ENCODE peak calls at places on chromosomes 11 and 22, in six cellular contexts. R is stimulated activated naive CD8-positive, alpha-beta T cell treated with anti-CD3 and anti-CD28 coated beads, Interleukin-15, Interleukin-2, amounts not matched to agents 100 U/mL and 50 U/mL, for 24 hours; P is OCI-M1; O is fibroblast of mammary gland; Q is NCI-H774; S is activated naive CD4-positive, alpha-beta T cell treated with Interleukin-2 at 50 U/mL for 16 hours. Y is an unnamed sample.

GRCh38 chr11:111776398-111777093 is 10.4 kb upstream of the PPP2R1B start:
- DNase-seq in R (no peak), P (peak; percentile 42), O (no peak), Q (no peak), S (no peak), Y (no peak)

GRCh38 chr11:64923151-64923661 is 1.3 kb upstream of the PPP2R5B start:
- DNase-seq in R (no peak), P (no peak), O (no peak), Q (no peak), S (no peak), Y (no peak)

GRCh38 chr11:108278546-108278945 is 55.7 kb downstream of the ATM start:
- DNase-seq in R (no peak), P (no peak), O (peak; percentile 1), Q (no peak), S (no peak), Y (peak; percentile 17)

GRCh38 chr11:62889484-62890437 is 9.1 kb downstream of the SLC3A2 start:
- DNase-seq in R (no peak), P (peak; percentile 86), O (peak; percentile 57), Q (no peak), S (no peak), Y (no peak)

GRCh38 chr22:50308597-50308935 is 1.1 kb upstream of the PLXNB2 start:
- DNase-seq in R (no peak), P (peak; percentile 30), O (peak; percentile 30), Q (no peak), S (no peak), Y (no peak)

GRCh38 chr11:77171885-77172665 is 44.0 kb downstream of the MYO7A start:
- DNase-seq in R (no peak), P (no peak), O (no peak), Q (no peak), S (no peak), Y (peak; percentile 98)

GRCh38 chr11:127651888-127652221 is 651.3 kb upstream of the KIRREL3 start:
- DNase-seq in R (no peak), P (no peak), O (no peak), Q (no peak), S (no peak), Y (no peak)

GRCh38 chr22:26064048-26064447 is 105.2 kb upstream of the SEZ6L start:
- DNase-seq in R (no peak), P (no peak), O (no peak), Q (no peak), S (no peak), Y (no peak)

GRCh38 chr11:32420937-32421532 is 14.3 kb downstream of the WT1 start:
- DNase-seq in R (no peak), P (peak; percentile 94), O (no peak), Q (no peak), S (peak; percentile 36), Y (no peak)

GRCh38 chr11:92382311-92382710 is 157.7 kb downstream of the FAT3 start:
- DNase-seq in R (no peak), P (no peak), O (no peak), Q (no peak), S (no peak), Y (no peak)

GRCh38 chr11:73974611-73975478 is 7.8 kb downstream of the UCP2 start:
- DNase-seq in R (no peak), P (no peak), O (no peak), Q (no peak), S (no peak), Y (no peak)

GRCh38 chr11:32847511-32847910 is 17.8 kb downstream of the PRRG4 start:
- DNase-seq in R (no peak), P (no peak), O (no peak), Q (no peak), S (no peak), Y (no peak)

GRCh38 chr22:40603088-40603605 is 33.4 kb downstream of the MRTFA start:
- DNase-seq in R (no peak), P (no peak), O (peak; percentile 72), Q (no peak), S (no peak), Y (no peak)

GRCh38 chr11:11036185-11037161 is 178.6 kb upstream of the ZBED5 start:
- DNase-seq in R (peak; percentile 13), P (peak; percentile 50), O (peak; percentile 70), Q (peak; percentile 53), S (no peak), Y (no peak)

GRCh38 chr22:20465759-20466077 is 28.1 kb upstream of the SCARF2 start:
- DNase-seq in R (no peak), P (no peak), O (no peak), Q (no peak), S (no peak), Y (no peak)

GRCh38 chr11:64971421-64972233 is at the start of gene MAJIN:
- DNase-seq in R (peak; percentile 90), P (no peak), O (peak; percentile 63), Q (no peak), S (peak; percentile 86), Y (no peak)

GRCh38 chr22:46107089-46107664 is 43.1 kb upstream of the PPARA start:
- DNase-seq in R (no peak), P (no peak), O (peak; percentile 37), Q (peak; percentile 59), S (no peak), Y (no peak)

GRCh38 chr22:36417281-36417686 is 29.5 kb upstream of the MYH9 start:
- DNase-seq in R (no peak), P (no peak), O (peak; percentile 68), Q (no peak), S (no peak), Y (no peak)

GRCh38 chr11:122775675-122776271 is 62.5 kb upstream of the CRTAM start:
- DNase-seq in R (no peak), P (no peak), O (no peak), Q (no peak), S (peak; percentile 5), Y (no peak)

GRCh38 chr11:95156916-95157568 is 67.4 kb downstream of the ENDOD1 start:
- DNase-seq in R (no peak), P (no peak), O (no peak), Q (no peak), S (no peak), Y (no peak)

GRCh38 chr11:113603277-113604059 is 102.6 kb downstream of the TMPRSS5 start:
- DNase-seq in R (no peak), P (no peak), O (no peak), Q (no peak), S (no peak), Y (no peak)

GRCh38 chr11:77244277-77245014 is 57.0 kb downstream of the GDPD4 start:
- DNase-seq in R (no peak), P (no peak), O (peak; percentile 82), Q (no peak), S (no peak), Y (no peak)

GRCh38 chr22:46574993-46575914 is 37.8 kb upstream of the CELSR1 start:
- DNase-seq in R (no peak), P (no peak), O (no peak), Q (peak; percentile 23), S (no peak), Y (no peak)

GRCh38 chr22:19806213-19807160 is 45.9 kb downstream of the TBX1 start:
- DNase-seq in R (no peak), P (no peak), O (no peak), Q (no peak), S (no peak), Y (peak; percentile 95)

GRCh38 chr11:68373810-68374501 is 61.6 kb downstream of the LRP5 start:
- DNase-seq in R (no peak), P (no peak), O (peak; percentile 51), Q (peak; percentile 17), S (no peak), Y (peak; percentile 60)

GRCh38 chr11:72684236-72684912 is 10.2 kb upstream of the PDE2A start:
- DNase-seq in R (peak; percentile 59), P (peak; percentile 91), O (peak; percentile 69), Q (no peak), S (peak; percentile 53), Y (peak; percentile 64)

GRCh38 chr11:64396079-64396591 is 37.2 kb downstream of the RPS6KA4 start:
- DNase-seq in R (no peak), P (no peak), O (no peak), Q (no peak), S (no peak), Y (peak; percentile 67)

GRCh38 chr22:38754247-38755154 is 1.3 kb downstream of the SUN2 start:
- DNase-seq in R (peak; percentile 50), P (peak; percentile 41), O (peak; percentile 57), Q (no peak), S (peak; percentile 45), Y (no peak)

GRCh38 chr11:79471071-79471470 is 30.2 kb upstream of the TENM4 start:
- DNase-seq in R (no peak), P (peak; percentile 87), O (no peak), Q (no peak), S (no peak), Y (no peak)

GRCh38 chr11:124467376-124468061 is 22.0 kb upstream of the OR8B8 start:
- DNase-seq in R (no peak), P (no peak), O (peak; percentile 70), Q (no peak), S (no peak), Y (no peak)

GRCh38 chr11:72072348-72072747 is 8.0 kb downstream of the NUMA1 start:
- DNase-seq in R (no peak), P (no peak), O (peak; percentile 61), Q (no peak), S (no peak), Y (no peak)

GRCh38 chr22:20569059-20570058 is 61.9 kb downstream of the MED15 start:
- DNase-seq in R (peak; percentile 75), P (no peak), O (peak; percentile 98), Q (no peak), S (peak; percentile 75), Y (no peak)

GRCh38 chr22:50710221-50710620 is 27.8 kb upstream of the ACR start:
- DNase-seq in R (no peak), P (no peak), O (no peak), Q (no peak), S (no peak), Y (no peak)

GRCh38 chr11:116062526-116063171 is 558.4 kb upstream of the CADM1 start:
- DNase-seq in R (no peak), P (no peak), O (no peak), Q (peak; percentile 81), S (no peak), Y (no peak)

GRCh38 chr11:3207530-3208189 is 11.0 kb downstream of the MRGPRG start:
- DNase-seq in R (no peak), P (no peak), O (no peak), Q (no peak), S (no peak), Y (no peak)

GRCh38 chr11:46332568-46333128 is 14.6 kb upstream of the DGKZ start:
- DNase-seq in R (peak; percentile 46), P (no peak), O (no peak), Q (no peak), S (peak; percentile 67), Y (no peak)

GRCh38 chr22:46035742-46036557 is 59.0 kb upstream of the WNT7B start:
- DNase-seq in R (peak; percentile 100), P (peak; percentile 99), O (peak; percentile 98), Q (peak; percentile 89), S (peak; percentile 100), Y (peak; percentile 76)

Y was measured in D721Med.